ENCODE peak calls at places on chromosome 20, in four cellular contexts. W is CD4-positive, alpha-beta T cell; G is fibroblast of pulmonary artery; M is transverse colon. L is an unnamed sample.

GRCh38 chr20:34375977-34376430 is 12.9 kb downstream of the ITCH start:
- DNase-seq in W (no peak), G (no peak), M (no peak), L (no peak)

GRCh38 chr20:48190757-48191156 is 405.5 kb upstream of the SULF2 start:
- DNase-seq in W (no peak), G (no peak), M (peak; percentile 40), L (peak; percentile 38)

GRCh38 chr20:53918949-53919361 is 151.4 kb downstream of the BCAS1 start:
- DNase-seq in W (no peak), G (no peak), M (peak; percentile 7), L (peak; percentile 42)

GRCh38 chr20:57342829-57343228 is 8.2 kb upstream of the RAE1 start:
- DNase-seq in W (no peak), G (peak; percentile 19), M (no peak), L (no peak)

GRCh38 chr20:34904202-34904621 is 27.8 kb downstream of the ACSS2 start:
- DNase-seq in W (no peak), G (peak; percentile 11), M (no peak), L (no peak)

GRCh38 chr20:4102381-4102780 is 87.0 kb upstream of the RNF24 start:
- DNase-seq in W (no peak), G (no peak), M (no peak), L (no peak)

GRCh38 chr20:10954137-10954840 is 280.5 kb upstream of the JAG1 start:
- DNase-seq in W (no peak), G (no peak), M (no peak), L (no peak)

GRCh38 chr20:23189854-23190253 is 103.7 kb upstream of the CD93 start:
- DNase-seq in W (no peak), G (no peak), M (no peak), L (no peak)

GRCh38 chr20:13995841-13996240 is 525 bp downstream of the MACROD2 start:
- DNase-seq in W (no peak), G (no peak), M (peak; percentile 59), L (peak; percentile 61)

GRCh38 chr20:32934580-32934979 is 69.7 kb downstream of the SUN5 start:
- DNase-seq in W (no peak), G (no peak), M (no peak), L (no peak)

GRCh38 chr20:48782073-48782472 is 45.7 kb downstream of the PREX1 start:
- DNase-seq in W (no peak), G (no peak), M (no peak), L (no peak)

GRCh38 chr20:36833275-36834020 is 42.5 kb upstream of the TLDC2 start:
- DNase-seq in W (no peak), G (no peak), M (peak; percentile 39), L (no peak)

GRCh38 chr20:20391766-20392165 is 23.9 kb downstream of the INSM1 start:
- DNase-seq in W (no peak), G (no peak), M (no peak), L (no peak)

GRCh38 chr20:11373391-11373790 is 544.3 kb upstream of the BTBD3 start:
- DNase-seq in W (no peak), G (peak; percentile 44), M (no peak), L (no peak)

GRCh38 chr20:47453167-47453782 is 48.4 kb upstream of the NCOA3 start:
- DNase-seq in W (no peak), G (peak; percentile 84), M (peak; percentile 40), L (peak; percentile 55)

GRCh38 chr20:34143951-34144350 is 31.9 kb upstream of the EIF2S2 start:
- DNase-seq in W (no peak), G (peak; percentile 44), M (no peak), L (no peak)

GRCh38 chr20:50221501-50222323 is 31.1 kb downstream of the CEBPB start:
- DNase-seq in W (no peak), G (peak; percentile 46), M (no peak), L (no peak)

GRCh38 chr20:50220093-50220893 is 29.7 kb downstream of the CEBPB start:
- DNase-seq in W (no peak), G (no peak), M (no peak), L (no peak)

GRCh38 chr20:50220894-50221266 is 30.2 kb downstream of the CEBPB start:
- DNase-seq in W (no peak), G (no peak), M (no peak), L (peak; percentile 34)

GRCh38 chr20:50218987-50219435 is 28.4 kb downstream of the CEBPB start:
- DNase-seq in W (no peak), G (peak; percentile 59), M (no peak), L (no peak)

DNA sequence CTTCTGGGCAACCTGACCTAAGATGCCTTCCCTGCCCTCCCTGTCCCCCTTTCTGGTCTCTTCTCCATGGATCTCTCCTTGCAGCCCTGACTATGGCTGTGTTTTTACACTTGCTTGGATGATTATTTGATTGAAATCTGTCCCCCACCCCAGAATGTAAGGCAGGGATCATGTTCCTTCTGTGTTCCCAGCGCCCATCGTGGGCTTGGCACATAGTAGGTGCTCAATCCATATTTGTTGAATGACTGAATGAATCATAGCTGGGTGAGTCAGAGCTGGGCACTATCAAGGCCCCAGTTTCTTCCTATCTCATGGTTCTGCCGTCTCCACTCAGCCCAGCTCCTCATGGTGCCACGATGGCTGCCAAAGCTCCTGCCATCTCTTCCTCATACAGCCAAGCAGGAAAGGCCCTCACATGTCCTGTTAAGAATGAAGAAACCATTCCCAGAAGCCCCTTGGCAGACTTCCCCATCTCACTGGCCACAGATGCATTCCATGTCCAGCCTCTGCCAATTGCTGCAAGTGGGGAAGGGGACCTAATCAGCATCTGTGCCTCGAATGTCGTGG is 29.0 kb downstream of the CEBPB start:
- DNase-seq in W (no peak), G (no peak), M (no peak), L (no peak)
- TF ChIP-seq CTCF in W (no peak), G (no peak), M (no peak), L (no peak)

DNA sequence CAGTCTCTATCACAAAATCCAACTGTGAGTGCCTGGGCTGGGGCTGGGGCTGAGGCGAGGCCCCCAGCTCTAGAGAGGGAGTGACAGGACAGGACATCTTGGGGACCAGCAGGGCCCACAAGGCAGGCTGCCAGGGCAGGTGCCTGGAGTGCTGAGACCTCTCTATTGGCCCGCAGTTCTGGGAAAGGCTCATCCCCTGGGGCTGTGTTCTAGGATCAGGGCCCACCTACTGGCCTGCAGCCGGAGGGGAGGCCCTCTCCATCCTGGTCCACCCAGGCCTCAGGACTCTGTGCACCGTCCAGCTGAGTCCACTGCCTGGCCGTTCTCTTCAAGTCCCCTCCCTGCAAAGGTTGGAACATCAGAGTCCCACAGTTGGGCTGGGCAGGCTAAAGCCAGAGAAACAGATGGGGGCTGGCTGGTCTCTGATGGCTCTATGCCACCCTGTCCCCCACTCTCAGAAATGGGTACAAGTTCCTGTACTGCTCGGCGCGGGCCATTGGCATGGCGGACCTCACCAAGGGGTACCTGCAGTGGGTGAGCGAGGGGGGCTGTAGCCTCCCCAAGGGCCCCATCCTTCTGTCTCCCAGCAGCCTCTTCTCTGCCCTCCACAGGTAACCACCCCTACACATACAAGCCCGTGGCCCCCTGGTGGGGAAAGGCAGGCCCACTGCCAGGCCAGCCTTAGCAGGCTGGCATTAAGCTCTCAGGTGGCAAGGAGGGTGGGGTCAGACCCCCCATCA is 9.0 kb downstream of the EMILIN3 start:
- DNase-seq in W (no peak), G (no peak), M (no peak), L (no peak)
- TF ChIP-seq CTCF in W (no peak), G (no peak), M (no peak), L (no peak)

GRCh38 chr20:7505152-7505834 is 435.0 kb downstream of the HAO1 start:
- DNase-seq in W (no peak), G (no peak), M (no peak), L (no peak)
- TF ChIP-seq CTCF in W (no peak), G (no peak), M (no peak), L (no peak)

GRCh38 chr20:58619847-58620431 is 31.1 kb upstream of the STX16 start:
- DNase-seq in W (no peak), G (no peak), M (no peak), L (peak; percentile 13)

GRCh38 chr20:58623579-58624473 is 27.3 kb upstream of the STX16 start:
- DNase-seq in W (no peak), G (peak; percentile 94), M (peak; percentile 33), L (peak; percentile 39)

GRCh38 chr20:58624687-58625086 is 26.4 kb upstream of the STX16 start:
- DNase-seq in W (no peak), G (no peak), M (no peak), L (peak; percentile 39)

GRCh38 chr20:58622671-58623578 is 28.2 kb upstream of the STX16 start:
- DNase-seq in W (no peak), G (no peak), M (no peak), L (no peak)

DNA sequence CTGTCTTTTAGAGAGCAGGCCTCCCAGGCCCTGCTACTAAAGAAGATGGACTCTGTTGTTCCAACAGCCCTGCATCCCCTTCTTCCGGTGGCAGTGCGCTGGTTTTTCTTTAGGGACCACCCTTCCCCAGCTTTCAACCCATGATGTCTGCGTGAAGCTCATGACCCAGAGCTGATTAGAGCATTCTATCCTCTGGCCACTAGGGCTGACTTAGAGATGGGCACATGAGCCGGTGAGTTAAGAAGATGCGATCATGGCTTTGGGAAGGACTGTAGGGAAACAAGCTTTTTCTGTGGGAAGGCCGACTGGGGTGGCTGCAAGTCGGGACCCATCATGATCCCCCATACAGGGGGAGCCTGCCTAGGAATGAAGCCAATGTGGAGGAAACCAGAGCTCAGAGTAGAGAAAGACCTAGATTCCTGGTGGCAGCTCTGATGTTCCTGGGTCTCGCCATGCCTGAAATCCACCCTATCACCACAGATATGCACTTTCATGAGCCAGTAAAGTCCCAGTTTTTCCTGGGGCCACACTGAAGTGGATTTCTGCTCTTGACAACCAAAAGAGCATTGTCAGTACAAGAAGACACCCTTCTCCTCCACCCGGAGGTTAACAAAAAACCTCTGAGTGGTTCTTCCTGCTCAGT is 29.1 kb upstream of the STX16 start:
- DNase-seq in W (no peak), G (no peak), M (no peak), L (no peak)
- TF ChIP-seq CTCF in W (no peak), G (peak; percentile 33), M (no peak), L (no peak)

DNA sequence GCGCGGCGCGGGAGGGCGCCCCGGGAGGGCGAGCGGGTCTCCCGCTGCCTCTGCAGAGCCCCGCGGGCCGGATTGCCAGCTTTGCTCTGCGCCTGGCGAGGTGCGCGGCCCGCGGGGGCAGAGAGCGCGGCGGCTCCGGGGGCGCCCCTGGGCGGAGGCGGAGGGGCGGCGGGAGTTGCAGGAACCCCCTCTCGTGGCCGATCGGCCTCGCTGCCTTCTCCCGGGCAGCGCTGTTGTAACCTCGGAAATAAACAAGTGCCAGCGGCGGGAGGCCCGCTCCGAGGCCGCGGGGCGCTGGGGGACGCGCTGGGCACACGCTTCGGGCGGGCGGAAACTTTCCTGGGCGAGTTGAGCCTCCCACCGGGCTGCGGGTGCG is 1.2 kb downstream of the CDH4 start:
- DNase-seq in W (no peak), G (peak; percentile 18), M (no peak), L (no peak)
- TF ChIP-seq CTCF in W (no peak), G (no peak), M (no peak), L (no peak)

GRCh38 chr20:45933231-45934045 is 1.0 kb upstream of the PCIF1 start:
- DNase-seq in W (peak; percentile 22), G (peak; percentile 74), M (peak; percentile 79), L (peak; percentile 86)
- TF ChIP-seq CTCF in W (peak; percentile 39), G (peak; percentile 26), M (no peak), L (peak; percentile 1)